ENCODE peak calls at places on chromosomes 12 and 14, in four cellular contexts. L, O, Y and N are unnamed samples.

GRCh38 chr12:53973093-53974042 is at the start of gene HOXC11:
- DNase-seq in L (no peak), O (peak), Y (no peak), N (no peak)

GRCh38 chr14:64561631-64562030 is 11.9 kb downstream of the PPP1R36 start:
- DNase-seq in L (no peak), O (no peak), Y (no peak), N (no peak)

GRCh38 chr12:13114251-13115052 is 11.0 kb upstream of the GSG1 start:
- DNase-seq in L (no peak), O (peak), Y (no peak), N (no peak)

GRCh38 chr12:104412681-104413080 is 44.1 kb upstream of the CHST11 start:
- DNase-seq in L (no peak), O (no peak), Y (no peak), N (no peak)

GRCh38 chr14:51996148-51996746 is 6.9 kb downstream of the RTRAF start:
- DNase-seq in L (no peak), O (peak), Y (no peak), N (peak)

GRCh38 chr12:25497021-25497420 is 56.1 kb downstream of the LMNTD1 start:
- DNase-seq in L (no peak), O (peak), Y (no peak), N (no peak)

GRCh38 chr14:33404054-33404453 is 465.4 kb downstream of the NPAS3 start:
- DNase-seq in L (peak), O (peak), Y (no peak), N (peak)

GRCh38 chr12:64608901-64609542 is 1.3 kb upstream of the RASSF3 start:
- DNase-seq in L (no peak), O (peak), Y (peak), N (no peak)

GRCh38 chr12:10562306-10562933 is 51.0 kb downstream of the MAGOHB start:
- DNase-seq in L (no peak), O (peak), Y (peak), N (peak)

GRCh38 chr12:119020377-119021360 is 39.3 kb downstream of the SRRM4 start:
- DNase-seq in L (no peak), O (no peak), Y (no peak), N (no peak)

GRCh38 chr12:9730011-9730410 is 2.9 kb downstream of the CLECL1 start:
- DNase-seq in L (no peak), O (no peak), Y (no peak), N (no peak)

GRCh38 chr14:101865288-101865687 is 99.1 kb upstream of the DYNC1H1 start:
- DNase-seq in L (no peak), O (no peak), Y (no peak), N (no peak)

GRCh38 chr12:52119398-52120254 is 40.1 kb downstream of the SMIM41 start:
- DNase-seq in L (no peak), O (peak), Y (peak), N (no peak)